ENCODE peak calls at places on chromosomes 2 and 18, in five cellular contexts. M is ELR; H is H7; K is stimulated activated CD8-positive, alpha-beta memory T cell treated with anti-CD3 and anti-CD28 coated beads, Interleukin-15, amount 100 ng/mL, for 4 hours; J is stimulated activated naive B cell treated with anti-CD40 and anti-IgM and Interleukin-4, amounts not matched to agents 10 μg/mL and 1 μg/mL and 100 μg/mL, for 72 hours. Q is an unnamed sample.

GRCh38 chr2:42072349-42073118 is 24.7 kb downstream of the PKDCC start:
- DNase-seq in M (no peak), H (peak), K (no peak), J (no peak), Q (no peak)

GRCh38 chr2:54267577-54267976 is 11.5 kb upstream of the TSPYL6 start:
- DNase-seq in M (no peak), H (no peak), K (no peak), J (no peak), Q (no peak)

GRCh38 chr2:237574894-237575868 is 8.8 kb downstream of the PRLH start:
- DNase-seq in M (no peak), H (peak), K (no peak), J (no peak), Q (peak)

GRCh38 chr2:9165625-9166024 is 41.0 kb upstream of the ASAP2 start:
- DNase-seq in M (peak), H (no peak), K (no peak), J (no peak), Q (no peak)

GRCh38 chr2:41966920-41967319 is 80.9 kb upstream of the PKDCC start:
- DNase-seq in M (no peak), H (no peak), K (no peak), J (no peak), Q (no peak)

GRCh38 chr18:36833120-36833519 is 4.2 kb downstream of the KIAA1328 start:
- DNase-seq in M (no peak), H (no peak), K (no peak), J (no peak), Q (no peak)

GRCh38 chr18:23134780-23135678 is at the start of gene CABLES1:
- DNase-seq in M (peak), H (peak), K (no peak), J (peak), Q (peak)

GRCh38 chr2:241951920-241952319 is 82.4 kb downstream of the RTP5 start:
- DNase-seq in M (no peak), H (peak), K (no peak), J (no peak), Q (no peak)

GRCh38 chr2:84880645-84881521 is at the start of gene TRABD2A:
- DNase-seq in M (peak), H (peak), K (no peak), J (no peak), Q (peak)